ENCODE peak calls at places on chromosomes 7 and 10, in nine cellular contexts. Q, R, A, H, V, J, C, U and F are unnamed samples.

GRCh38 chr10:76195990-76196389 is 764.6 kb downstream of the LRMDA start:
- DNase-seq in Q (no peak), R (no peak), A (no peak), H (no peak), V (no peak), J (no peak), C (no peak), U (no peak), F (no peak)

GRCh38 chr10:91391915-91392314 is 18.2 kb upstream of the HECTD2 start:
- DNase-seq in Q (no peak), R (no peak), A (no peak), H (no peak), V (no peak), J (no peak), C (no peak), U (no peak), F (no peak)

GRCh38 chr7:134997214-134997885 is 11.0 kb downstream of the AGBL3 start:
- DNase-seq in Q (no peak), R (no peak), A (no peak), H (no peak), V (no peak), J (no peak), C (no peak), U (no peak), F (no peak)

GRCh38 chr7:137354361-137354760 is 10.8 kb upstream of the PTN start:
- DNase-seq in Q (no peak), R (peak), A (no peak), H (no peak), V (no peak), J (peak), C (no peak), U (no peak), F (no peak)

GRCh38 chr10:31509989-31510388 is 191.0 kb downstream of the ZEB1 start:
- DNase-seq in Q (no peak), R (no peak), A (no peak), H (no peak), V (no peak), J (no peak), C (no peak), U (no peak), F (no peak)

GRCh38 chr7:1664711-1665591 is 5.1 kb upstream of the ELFN1 start:
- DNase-seq in Q (no peak), R (peak), A (peak), H (no peak), V (peak), J (peak), C (peak), U (peak), F (peak)

GRCh38 chr7:117171106-117171505 is 151.8 kb downstream of the WNT2 start:
- DNase-seq in Q (no peak), R (no peak), A (no peak), H (no peak), V (peak), J (no peak), C (no peak), U (no peak), F (no peak)

GRCh38 chr7:43767311-43767710 is 8.8 kb downstream of the BLVRA start:
- DNase-seq in Q (no peak), R (no peak), A (no peak), H (no peak), V (no peak), J (peak), C (no peak), U (no peak), F (no peak)

GRCh38 chr7:79612027-79612426 is 158.6 kb upstream of the MAGI2 start:
- DNase-seq in Q (no peak), R (no peak), A (no peak), H (no peak), V (no peak), J (peak), C (no peak), U (no peak), F (no peak)

GRCh38 chr7:1120791-1121190 is 32.9 kb downstream of the GPER1 start:
- DNase-seq in Q (no peak), R (no peak), A (no peak), H (no peak), V (no peak), J (no peak), C (no peak), U (no peak), F (no peak)

GRCh38 chr10:118407026-118407425 is 64.9 kb upstream of the FAM204A start:
- DNase-seq in Q (no peak), R (no peak), A (no peak), H (no peak), V (no peak), J (no peak), C (no peak), U (no peak), F (no peak)

GRCh38 chr10:121886181-121886580 is 41.6 kb downstream of the ATE1 start:
- DNase-seq in Q (no peak), R (no peak), A (no peak), H (no peak), V (no peak), J (no peak), C (no peak), U (no peak), F (no peak)

GRCh38 chr10:87844837-87845623 is 18.3 kb downstream of the KLLN start:
- DNase-seq in Q (no peak), R (no peak), A (no peak), H (no peak), V (no peak), J (no peak), C (no peak), U (no peak), F (no peak)

GRCh38 chr7:134374791-134375190 is 58.1 kb upstream of the SLC35B4 start:
- DNase-seq in Q (no peak), R (no peak), A (no peak), H (no peak), V (no peak), J (no peak), C (no peak), U (no peak), F (no peak)

GRCh38 chr10:114367041-114367675 is 37.1 kb downstream of the AFAP1L2 start:
- DNase-seq in Q (no peak), R (no peak), A (peak), H (no peak), V (no peak), J (no peak), C (no peak), U (no peak), F (no peak)

GRCh38 chr10:97708976-97709745 is 4.4 kb upstream of the MARVELD1 start:
- DNase-seq in Q (no peak), R (no peak), A (peak), H (no peak), V (peak), J (peak), C (no peak), U (no peak), F (peak)

GRCh38 chr10:72245949-72246525 is 27.7 kb upstream of the DDIT4 start:
- DNase-seq in Q (no peak), R (no peak), A (no peak), H (no peak), V (no peak), J (no peak), C (no peak), U (no peak), F (no peak)

GRCh38 chr7:44221231-44221791 is 20.5 kb downstream of the YKT6 start:
- DNase-seq in Q (no peak), R (peak), A (peak), H (no peak), V (peak), J (peak), C (no peak), U (no peak), F (no peak)

GRCh38 chr7:18508441-18509427 is 13.2 kb downstream of the HDAC9 start:
- DNase-seq in Q (peak), R (no peak), A (no peak), H (no peak), V (no peak), J (no peak), C (no peak), U (no peak), F (no peak)

GRCh38 chr10:81843042-81843441 is 32.0 kb upstream of the NRG3 start:
- DNase-seq in Q (no peak), R (no peak), A (no peak), H (no peak), V (no peak), J (no peak), C (no peak), U (no peak), F (no peak)

GRCh38 chr10:69871074-69871473 is 69.4 kb downstream of the COL13A1 start:
- DNase-seq in Q (no peak), R (no peak), A (no peak), H (no peak), V (no peak), J (no peak), C (no peak), U (no peak), F (no peak)

GRCh38 chr7:21425290-21425689 is 2.6 kb upstream of the SP4 start:
- DNase-seq in Q (no peak), R (no peak), A (no peak), H (no peak), V (no peak), J (no peak), C (no peak), U (no peak), F (no peak)

GRCh38 chr7:144164784-144165183 is 18.5 kb upstream of the CTAGE4 start:
- DNase-seq in Q (no peak), R (no peak), A (no peak), H (no peak), V (no peak), J (no peak), C (no peak), U (no peak), F (no peak)

GRCh38 chr10:32132357-32132756 is 76.1 kb upstream of the KIF5B start:
- DNase-seq in Q (no peak), R (no peak), A (peak), H (no peak), V (peak), J (no peak), C (no peak), U (no peak), F (no peak)

GRCh38 chr10:102196893-102197292 is 29.2 kb upstream of the ELOVL3 start:
- DNase-seq in Q (no peak), R (no peak), A (no peak), H (no peak), V (no peak), J (no peak), C (peak), U (no peak), F (no peak)

GRCh38 chr10:63264852-63265617 is 131.9 kb downstream of the NRBF2 start:
- DNase-seq in Q (no peak), R (no peak), A (peak), H (no peak), V (no peak), J (peak), C (peak), U (no peak), F (no peak)

GRCh38 chr10:110327262-110327914 is 22.7 kb upstream of the SMNDC1 start:
- DNase-seq in Q (no peak), R (no peak), A (no peak), H (no peak), V (no peak), J (no peak), C (no peak), U (no peak), F (no peak)

GRCh38 chr10:35027567-35027966 is 62.6 kb downstream of the CUL2 start:
- DNase-seq in Q (no peak), R (no peak), A (no peak), H (no peak), V (no peak), J (no peak), C (no peak), U (no peak), F (no peak)

GRCh38 chr10:101397140-101397539 is 43.2 kb downstream of the BTRC start:
- DNase-seq in Q (no peak), R (no peak), A (no peak), H (no peak), V (no peak), J (peak), C (peak), U (no peak), F (no peak)

GRCh38 chr10:101452593-101452992 is 98.6 kb downstream of the BTRC start:
- DNase-seq in Q (no peak), R (no peak), A (no peak), H (no peak), V (no peak), J (no peak), C (no peak), U (no peak), F (no peak)

GRCh38 chr10:127968659-127969058 is 61.8 kb downstream of the PTPRE start:
- DNase-seq in Q (no peak), R (no peak), A (no peak), H (no peak), V (no peak), J (no peak), C (no peak), U (no peak), F (no peak)

GRCh38 chr10:63722537-63722936 is 201.3 kb downstream of the REEP3 start:
- DNase-seq in Q (no peak), R (no peak), A (no peak), H (no peak), V (no peak), J (peak), C (no peak), U (no peak), F (no peak)

GRCh38 chr10:14185501-14186045 is 145.2 kb downstream of the FRMD4A start:
- DNase-seq in Q (peak), R (no peak), A (peak), H (no peak), V (peak), J (no peak), C (peak), U (no peak), F (no peak)

GRCh38 chr7:123580406-123581161 is 21.0 kb upstream of the ASB15 start:
- DNase-seq in Q (no peak), R (no peak), A (peak), H (no peak), V (no peak), J (peak), C (peak), U (no peak), F (no peak)

GRCh38 chr10:81866753-81867152 is 8.2 kb upstream of the NRG3 start:
- DNase-seq in Q (peak), R (no peak), A (no peak), H (no peak), V (no peak), J (no peak), C (peak), U (no peak), F (no peak)

GRCh38 chr7:45149606-45150005 is 8.0 kb upstream of the RAMP3 start:
- DNase-seq in Q (no peak), R (no peak), A (no peak), H (no peak), V (no peak), J (no peak), C (no peak), U (no peak), F (no peak)

GRCh38 chr7:35648367-35648766 is 46.6 kb downstream of the HERPUD2 start:
- DNase-seq in Q (no peak), R (no peak), A (no peak), H (no peak), V (no peak), J (no peak), C (no peak), U (no peak), F (no peak)

GRCh38 chr10:115417585-115418265 is 324.6 kb downstream of the ATRNL1 start:
- DNase-seq in Q (peak), R (no peak), A (peak), H (no peak), V (peak), J (peak), C (peak), U (no peak), F (no peak)

GRCh38 chr10:8396675-8397074 is 342.2 kb downstream of the GATA3 start:
- DNase-seq in Q (no peak), R (no peak), A (no peak), H (no peak), V (no peak), J (no peak), C (no peak), U (no peak), F (no peak)

GRCh38 chr7:93231264-93231663 is 902 bp upstream of the VPS50 start:
- DNase-seq in Q (no peak), R (no peak), A (no peak), H (no peak), V (no peak), J (no peak), C (no peak), U (no peak), F (no peak)

GRCh38 chr7:93228302-93228701 is 2.0 kb upstream of the HEPACAM2 start:
- DNase-seq in Q (no peak), R (no peak), A (peak), H (no peak), V (no peak), J (peak), C (peak), U (no peak), F (no peak)

GRCh38 chr7:93232673-93233018 is 480 bp downstream of the VPS50 start:
- DNase-seq in Q (no peak), R (no peak), A (no peak), H (no peak), V (no peak), J (peak), C (no peak), U (no peak), F (no peak)

GRCh38 chr7:93226310-93226709 is at the start of gene HEPACAM2:
- DNase-seq in Q (no peak), R (no peak), A (no peak), H (no peak), V (no peak), J (no peak), C (no peak), U (no peak), F (no peak)

GRCh38 chr7:93231799-93232672 is at the start of gene VPS50:
- DNase-seq in Q (peak), R (peak), A (peak), H (peak), V (peak), J (peak), C (peak), U (peak), F (peak)
- TF ChIP-seq CTCF in Q (no peak), R (no peak), A (no peak), H (no peak), V (no peak), J (no peak), C (no peak), U (peak), F (no peak)

GRCh38 chr10:23535381-23535780 is 96.5 kb downstream of the OTUD1 start:
- DNase-seq in Q (no peak), R (no peak), A (no peak), H (no peak), V (no peak), J (no peak), C (no peak), U (no peak), F (no peak)
- TF ChIP-seq CTCF in Q (no peak), R (no peak), A (no peak), H (no peak), V (no peak), J (no peak), C (no peak), U (no peak), F (no peak)

GRCh38 chr7:147896121-147896520 is 694.4 kb upstream of the C7orf33 start:
- DNase-seq in Q (no peak), R (no peak), A (no peak), H (no peak), V (no peak), J (no peak), C (no peak), U (no peak), F (no peak)

DNA sequence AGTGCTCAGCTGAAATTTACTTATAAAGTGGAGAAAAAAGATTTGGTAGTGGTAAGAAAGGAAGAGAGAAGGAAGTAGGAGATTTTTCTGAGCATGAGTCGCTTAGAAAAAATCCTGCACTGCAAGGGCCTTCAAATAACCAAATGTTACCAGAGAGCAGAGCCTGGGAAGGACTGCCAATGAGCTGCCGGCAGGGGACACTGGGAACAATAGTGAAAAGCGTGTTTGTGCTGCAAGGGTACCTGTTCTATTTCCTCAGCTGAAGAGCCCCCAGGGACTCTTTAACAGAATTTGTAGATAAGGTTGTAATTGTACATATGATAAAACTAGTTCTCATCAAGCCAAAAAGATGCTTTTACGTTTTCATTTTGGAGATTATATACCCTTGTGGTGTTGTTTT is 696.3 kb upstream of the C7orf33 start:
- DNase-seq in Q (no peak), R (no peak), A (no peak), H (no peak), V (peak), J (no peak), C (no peak), U (no peak), F (no peak)
- TF ChIP-seq CTCF in Q (no peak), R (no peak), A (no peak), H (no peak), V (no peak), J (peak), C (no peak), U (peak), F (no peak)

DNA sequence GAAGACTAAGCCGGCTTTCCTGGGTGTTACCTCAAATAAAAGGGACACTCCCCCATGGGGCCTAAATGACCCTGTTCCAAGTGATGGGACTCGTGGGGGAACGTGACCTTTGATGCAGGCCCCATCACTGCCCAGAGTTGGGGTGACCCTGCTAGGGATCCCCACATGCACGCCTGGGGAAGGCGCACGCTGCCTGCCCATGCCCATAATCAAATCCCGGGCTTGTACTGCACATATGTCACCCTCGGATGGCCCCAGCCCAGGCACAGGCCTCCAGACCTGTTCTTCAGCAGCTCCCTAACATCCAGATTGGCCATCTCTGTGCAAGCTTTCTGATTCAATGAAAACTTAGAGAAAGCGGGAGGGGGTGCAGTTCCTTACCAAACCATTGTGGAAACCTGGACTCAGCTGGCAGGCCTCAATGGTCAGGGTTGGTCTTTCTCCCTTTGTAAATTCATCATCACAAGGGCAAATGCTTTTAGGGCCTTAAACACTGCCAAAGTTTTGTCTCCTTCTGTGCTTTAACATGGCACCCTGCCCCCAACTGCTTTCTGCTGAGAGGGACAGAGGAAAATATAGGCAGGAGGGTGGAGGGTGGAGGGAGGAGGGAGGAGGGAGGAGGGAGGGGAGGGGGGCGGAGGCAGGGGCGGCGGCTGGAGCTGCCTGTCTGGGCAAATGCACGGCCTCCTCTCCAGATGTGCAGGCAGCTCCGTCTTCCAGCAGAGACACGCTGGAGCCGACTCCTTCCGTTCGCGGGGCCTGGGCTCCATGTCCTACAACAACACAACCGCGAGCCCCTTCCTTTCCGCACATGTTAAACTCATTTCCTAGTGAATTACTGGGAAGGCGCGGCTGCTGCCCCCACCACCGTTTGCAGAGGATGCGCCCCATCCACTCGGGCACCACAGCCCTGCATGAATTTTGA is 14.4 kb downstream of the EBF3 start:
- DNase-seq in Q (no peak), R (peak), A (peak), H (no peak), V (peak), J (peak), C (no peak), U (no peak), F (no peak)
- TF ChIP-seq CTCF in Q (no peak), R (no peak), A (no peak), H (no peak), V (no peak), J (no peak), C (no peak), U (no peak), F (no peak)

DNA sequence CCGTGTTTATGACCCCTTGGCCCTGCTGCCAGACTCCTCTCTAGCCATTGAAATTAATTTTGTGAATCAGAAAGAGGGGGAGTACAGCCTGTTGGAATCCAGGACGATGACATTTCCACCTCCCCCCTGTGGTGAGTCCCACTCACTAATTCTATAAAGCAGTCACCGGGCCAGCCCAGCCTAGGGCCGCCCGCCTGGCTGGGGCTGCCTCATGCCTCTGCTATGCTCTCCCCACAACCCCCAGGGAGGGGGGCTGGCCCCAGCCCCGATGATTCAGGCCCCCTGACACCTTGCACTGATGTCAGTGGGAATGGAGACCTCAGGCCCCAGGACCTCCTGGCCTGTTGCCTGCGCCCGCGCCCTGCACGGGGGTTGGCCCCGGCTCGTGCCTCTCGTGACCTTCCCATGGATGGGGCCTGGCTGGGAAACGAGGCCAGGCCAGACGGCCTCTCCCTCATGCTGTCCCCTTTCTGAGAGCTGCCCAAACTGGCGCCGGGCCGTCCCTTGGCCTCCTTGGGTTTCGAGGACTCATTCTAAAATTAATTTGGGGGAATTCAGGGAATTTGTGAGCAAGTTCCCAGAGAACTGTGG is 34.0 kb downstream of the TMEM270 start:
- DNase-seq in Q (peak), R (peak), A (no peak), H (no peak), V (no peak), J (no peak), C (no peak), U (no peak), F (peak)
- TF ChIP-seq CTCF in Q (no peak), R (no peak), A (no peak), H (no peak), V (no peak), J (no peak), C (no peak), U (no peak), F (no peak)

GRCh38 chr7:142556745-142557144 is 192.5 kb upstream of the PRSS1 start:
- DNase-seq in Q (peak), R (no peak), A (no peak), H (no peak), V (peak), J (no peak), C (no peak), U (no peak), F (peak)
- TF ChIP-seq CTCF in Q (peak), R (no peak), A (no peak), H (peak), V (no peak), J (peak), C (no peak), U (no peak), F (no peak)